ENCODE peak calls at places on chromosomes 3 and 15, in seven cellular contexts. G is testis, Y is cardiac muscle cell, S is left ventricle myocardium inferior, Z is endothelial cell, D is mammary epithelial cell, Q is kidney. A is an unnamed sample.

GRCh38 chr3:170500462-170500861 is 81.8 kb downstream of the CLDN11 start:
- DNase-seq in G (no peak), Y (no peak), S (no peak), Z (no peak), D (no peak), Q (no peak), A (no peak)

GRCh38 chr3:70982700-70983140 is 600.8 kb downstream of the FOXP1 start:
- DNase-seq in G (no peak), Y (no peak), S (no peak), Z (peak), D (peak), Q (peak), A (peak)

GRCh38 chr15:64717735-64718495 is 57.5 kb downstream of the RBPMS2 start:
- DNase-seq in G (no peak), Y (no peak), S (no peak), Z (peak), D (no peak), Q (peak), A (no peak)

GRCh38 chr15:39184701-39185390 is 396.0 kb upstream of the THBS1 start:
- DNase-seq in G (no peak), Y (no peak), S (no peak), Z (no peak), D (peak), Q (peak), A (no peak)

GRCh38 chr15:75454471-75455418 is 3.3 kb upstream of the SIN3A start:
- DNase-seq in G (peak), Y (peak), S (no peak), Z (peak), D (peak), Q (peak), A (peak)

GRCh38 chr3:171384101-171384891 is 75.9 kb downstream of the TNIK start:
- DNase-seq in G (no peak), Y (no peak), S (no peak), Z (no peak), D (no peak), Q (no peak), A (no peak)

GRCh38 chr3:189363856-189364255 is 192.1 kb downstream of the TPRG1 start:
- DNase-seq in G (no peak), Y (no peak), S (no peak), Z (no peak), D (peak), Q (no peak), A (no peak)

GRCh38 chr3:173617490-173617889 is 219.9 kb downstream of the NLGN1 start:
- DNase-seq in G (no peak), Y (peak), S (peak), Z (no peak), D (no peak), Q (peak), A (no peak)

GRCh38 chr15:30985081-30985531 is 6.3 kb downstream of the MTMR10 start:
- DNase-seq in G (peak), Y (no peak), S (no peak), Z (no peak), D (no peak), Q (no peak), A (no peak)

GRCh38 chr15:98753726-98754125 is 105.4 kb downstream of the IGF1R start:
- DNase-seq in G (no peak), Y (no peak), S (no peak), Z (no peak), D (no peak), Q (no peak), A (no peak)

GRCh38 chr3:83226751-83227150 is 1465.3 kb upstream of the GBE1 start:
- DNase-seq in G (no peak), Y (no peak), S (no peak), Z (no peak), D (no peak), Q (no peak), A (no peak)

GRCh38 chr3:155730843-155731242 is 14.0 kb downstream of the PLCH1 start:
- DNase-seq in G (no peak), Y (no peak), S (no peak), Z (no peak), D (no peak), Q (no peak), A (no peak)

GRCh38 chr3:123244128-123244527 is 42.4 kb downstream of the SEC22A start:
- DNase-seq in G (no peak), Y (peak), S (no peak), Z (no peak), D (peak), Q (no peak), A (no peak)

GRCh38 chr15:89395996-89396395 is 61.4 kb upstream of the POLG start:
- DNase-seq in G (no peak), Y (no peak), S (no peak), Z (no peak), D (peak), Q (no peak), A (no peak)

GRCh38 chr15:40693904-40694705 is 869 bp upstream of the RAD51 start:
- DNase-seq in G (peak), Y (no peak), S (no peak), Z (no peak), D (no peak), Q (no peak), A (no peak)

GRCh38 chr3:123327480-123327879 is 121.4 kb downstream of the ADCY5 start:
- DNase-seq in G (no peak), Y (no peak), S (peak), Z (no peak), D (no peak), Q (peak), A (no peak)

GRCh38 chr15:99409097-99409473 is 156.7 kb upstream of the MEF2A start:
- DNase-seq in G (peak), Y (peak), S (peak), Z (peak), D (peak), Q (peak), A (peak)

GRCh38 chr15:42921049-42921731 is 612 bp upstream of the TTBK2 start:
- DNase-seq in G (peak), Y (no peak), S (no peak), Z (peak), D (peak), Q (no peak), A (no peak)

GRCh38 chr15:88032787-88033186 is 223.8 kb downstream of the NTRK3 start:
- DNase-seq in G (no peak), Y (no peak), S (no peak), Z (no peak), D (peak), Q (no peak), A (no peak)

GRCh38 chr3:123423806-123424205 is 25.1 kb downstream of the ADCY5 start:
- DNase-seq in G (no peak), Y (no peak), S (no peak), Z (no peak), D (no peak), Q (no peak), A (no peak)

GRCh38 chr3:27888562-27888961 is 166.4 kb upstream of the EOMES start:
- DNase-seq in G (no peak), Y (no peak), S (no peak), Z (no peak), D (peak), Q (no peak), A (no peak)

GRCh38 chr3:48598323-48599076 is 3.4 kb upstream of the COL7A1 start:
- DNase-seq in G (peak), Y (peak), S (peak), Z (no peak), D (peak), Q (no peak), A (no peak)

GRCh38 chr3:194326192-194327029 is 24.7 kb downstream of the CPN2 start:
- DNase-seq in G (no peak), Y (no peak), S (no peak), Z (no peak), D (peak), Q (no peak), A (no peak)

GRCh38 chr15:41780266-41780665 is 6.0 kb downstream of the MAPKBP1 start:
- DNase-seq in G (no peak), Y (no peak), S (no peak), Z (no peak), D (no peak), Q (no peak), A (no peak)

GRCh38 chr3:141561426-141562034 is 74.7 kb downstream of the RASA2 start:
- DNase-seq in G (peak), Y (peak), S (no peak), Z (peak), D (peak), Q (no peak), A (no peak)

GRCh38 chr3:48695113-48695753 is 9.5 kb upstream of the NCKIPSD start:
- DNase-seq in G (peak), Y (no peak), S (peak), Z (no peak), D (peak), Q (no peak), A (peak)

DNA sequence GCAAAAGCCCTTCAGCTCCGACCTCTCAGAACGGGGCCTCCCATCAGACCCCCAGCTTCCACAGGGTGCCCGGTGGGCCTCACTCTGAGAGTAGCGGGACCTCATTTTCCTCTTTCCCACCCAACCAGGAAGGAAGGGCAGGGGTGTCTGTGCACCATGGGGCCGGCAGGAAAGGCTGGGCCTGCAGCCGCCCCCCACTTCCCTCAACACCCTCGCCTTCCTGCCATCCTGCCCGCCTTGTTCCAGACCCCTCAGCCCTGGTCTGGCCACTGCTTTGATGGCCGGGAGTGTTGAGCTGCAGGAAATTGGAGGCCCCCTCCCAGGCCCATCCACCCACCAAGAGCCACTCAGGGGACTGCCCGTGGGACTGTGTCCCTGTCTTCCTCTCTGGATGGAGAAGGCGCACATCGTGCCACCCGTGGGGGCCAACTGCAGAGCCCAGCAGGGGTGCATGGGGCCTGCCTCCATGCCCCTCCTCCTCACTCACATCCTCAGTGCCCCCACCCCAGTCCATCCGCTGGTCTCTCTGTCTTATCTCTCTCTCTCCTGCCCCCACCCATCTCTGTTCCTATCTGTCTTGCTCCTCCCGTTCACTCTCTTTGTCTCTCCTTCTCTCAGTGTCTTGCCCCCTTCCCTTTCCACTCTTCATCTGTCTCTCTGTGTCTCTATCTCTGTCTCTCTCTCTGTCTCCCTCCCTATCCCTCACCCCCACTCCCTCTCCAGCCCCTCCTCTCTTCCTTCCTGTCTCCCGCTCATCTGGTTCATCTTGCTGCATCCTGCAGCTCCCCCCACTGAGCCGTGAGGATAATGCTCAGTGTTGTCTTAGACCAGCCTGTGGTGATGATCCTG is 1.8 kb upstream of the PLXND1 start:
- DNase-seq in G (peak), Y (no peak), S (no peak), Z (peak), D (no peak), Q (no peak), A (no peak)
- TF ChIP-seq CTCF in G (no peak), Y (peak), S (peak), Z (no peak), D (no peak), Q (no peak), A (no peak)

GRCh38 chr3:39275963-39276593 is 3.8 kb downstream of the CX3CR1 start:
- DNase-seq in G (no peak), Y (no peak), S (no peak), Z (no peak), D (no peak), Q (no peak), A (no peak)

GRCh38 chr3:39271363-39271762 is 8.5 kb downstream of the CX3CR1 start:
- DNase-seq in G (no peak), Y (no peak), S (no peak), Z (no peak), D (no peak), Q (no peak), A (no peak)

GRCh38 chr3:39272191-39272590 is 7.6 kb downstream of the CX3CR1 start:
- DNase-seq in G (no peak), Y (no peak), S (no peak), Z (no peak), D (no peak), Q (no peak), A (no peak)

GRCh38 chr3:39275052-39275451 is 4.8 kb downstream of the CX3CR1 start:
- DNase-seq in G (no peak), Y (no peak), S (no peak), Z (no peak), D (no peak), Q (no peak), A (no peak)

GRCh38 chr3:39273119-39273518 is 6.7 kb downstream of the CX3CR1 start:
- DNase-seq in G (no peak), Y (no peak), S (no peak), Z (no peak), D (no peak), Q (no peak), A (no peak)
- TF ChIP-seq CTCF in G (no peak), Y (peak), S (no peak), Z (no peak), D (no peak), Q (no peak), A (no peak)

GRCh38 chr15:23565395-23566069 is at the start of gene MKRN3:
- DNase-seq in G (peak), Y (no peak), S (no peak), Z (peak), D (no peak), Q (no peak), A (no peak)

GRCh38 chr15:23566070-23567050 is 886 bp downstream of the MKRN3 start:
- DNase-seq in G (peak), Y (no peak), S (no peak), Z (no peak), D (no peak), Q (no peak), A (peak)

GRCh38 chr15:23564798-23565394 is 578 bp upstream of the MKRN3 start:
- DNase-seq in G (no peak), Y (no peak), S (no peak), Z (no peak), D (no peak), Q (no peak), A (no peak)

GRCh38 chr15:23561914-23562313 is 3.6 kb upstream of the MKRN3 start:
- DNase-seq in G (no peak), Y (no peak), S (no peak), Z (no peak), D (no peak), Q (no peak), A (no peak)
- TF ChIP-seq CTCF in G (no peak), Y (no peak), S (no peak), Z (no peak), D (no peak), Q (no peak), A (no peak)

GRCh38 chr3:169454823-169455222 is 208.7 kb downstream of the MECOM start:
- DNase-seq in G (no peak), Y (no peak), S (no peak), Z (no peak), D (peak), Q (no peak), A (no peak)

GRCh38 chr3:169453256-169454059 is 210.1 kb downstream of the MECOM start:
- DNase-seq in G (no peak), Y (no peak), S (no peak), Z (no peak), D (no peak), Q (no peak), A (no peak)

GRCh38 chr3:169454060-169454317 is 209.5 kb downstream of the MECOM start:
- DNase-seq in G (no peak), Y (no peak), S (no peak), Z (no peak), D (no peak), Q (no peak), A (no peak)

GRCh38 chr3:169456900-169457299 is 206.6 kb downstream of the MECOM start:
- DNase-seq in G (no peak), Y (no peak), S (no peak), Z (no peak), D (no peak), Q (no peak), A (no peak)

DNA sequence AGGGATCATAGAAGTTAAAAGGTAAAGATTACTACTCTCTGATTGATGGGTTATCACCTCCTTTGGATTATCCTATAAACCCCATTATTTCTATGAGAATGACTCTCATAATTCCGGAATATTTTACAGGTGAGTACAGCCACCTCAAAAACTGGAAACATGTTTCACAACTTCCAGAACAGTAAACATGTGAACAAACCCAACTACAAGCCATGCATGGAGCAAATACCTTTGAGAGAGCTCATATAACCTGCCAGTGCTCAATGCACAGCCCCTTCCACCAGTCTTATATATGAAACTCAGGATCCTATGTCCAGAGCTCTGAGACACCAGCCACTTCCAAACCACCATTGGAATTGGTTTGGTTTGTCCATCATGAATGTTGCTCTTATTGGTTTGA is 208.0 kb downstream of the MECOM start:
- DNase-seq in G (no peak), Y (no peak), S (no peak), Z (no peak), D (peak), Q (no peak), A (no peak)
- TF ChIP-seq CTCF in G (no peak), Y (no peak), S (no peak), Z (no peak), D (no peak), Q (no peak), A (no peak)

GRCh38 chr3:30966896-30967295 is 72.4 kb upstream of the GADL1 start:
- DNase-seq in G (no peak), Y (no peak), S (no peak), Z (no peak), D (no peak), Q (no peak), A (no peak)

GRCh38 chr3:30964612-30965011 is 70.2 kb upstream of the GADL1 start:
- DNase-seq in G (no peak), Y (no peak), S (no peak), Z (no peak), D (peak), Q (no peak), A (no peak)

GRCh38 chr3:30972449-30972848 is 78.0 kb upstream of the GADL1 start:
- DNase-seq in G (no peak), Y (no peak), S (no peak), Z (no peak), D (no peak), Q (no peak), A (no peak)

GRCh38 chr3:30970183-30970582 is 75.7 kb upstream of the GADL1 start:
- DNase-seq in G (no peak), Y (no peak), S (no peak), Z (no peak), D (peak), Q (no peak), A (no peak)
- TF ChIP-seq CTCF in G (no peak), Y (peak), S (no peak), Z (no peak), D (peak), Q (peak), A (no peak)

GRCh38 chr3:4509983-4510755 is 17.0 kb downstream of the ITPR1 start:
- DNase-seq in G (no peak), Y (no peak), S (no peak), Z (no peak), D (no peak), Q (no peak), A (no peak)

GRCh38 chr3:4509043-4509442 is 15.9 kb downstream of the ITPR1 start:
- DNase-seq in G (no peak), Y (no peak), S (no peak), Z (no peak), D (no peak), Q (no peak), A (no peak)

GRCh38 chr3:4507010-4507596 is 14.0 kb downstream of the ITPR1 start:
- DNase-seq in G (no peak), Y (no peak), S (no peak), Z (no peak), D (no peak), Q (no peak), A (no peak)

GRCh38 chr3:4506559-4507009 is 13.4 kb downstream of the ITPR1 start:
- DNase-seq in G (no peak), Y (no peak), S (no peak), Z (no peak), D (no peak), Q (no peak), A (no peak)

GRCh38 chr3:4508048-4508981 is 15.2 kb downstream of the ITPR1 start:
- DNase-seq in G (no peak), Y (no peak), S (no peak), Z (no peak), D (no peak), Q (no peak), A (no peak)
- TF ChIP-seq CTCF in G (no peak), Y (no peak), S (no peak), Z (no peak), D (no peak), Q (no peak), A (no peak)

DNA sequence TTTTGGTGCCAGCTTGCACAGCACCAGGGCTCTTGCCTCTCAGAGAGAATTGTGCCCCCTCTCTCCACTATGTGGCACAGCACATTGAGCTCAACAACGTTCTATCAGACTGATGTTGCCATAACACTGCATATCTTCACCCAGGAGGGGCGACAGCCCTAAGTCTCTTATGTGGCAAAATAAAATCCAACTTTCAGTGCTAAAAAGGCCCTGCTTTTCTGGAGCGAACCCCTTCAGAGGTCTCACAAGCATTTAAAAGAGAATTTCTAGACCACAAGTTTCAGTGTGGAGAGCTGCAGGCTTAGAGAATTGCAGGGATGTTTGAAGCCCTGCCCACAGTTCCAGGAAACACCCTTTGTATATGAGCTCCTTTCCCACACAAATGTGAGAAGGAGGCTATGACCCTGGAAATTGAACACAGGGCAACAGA is 85.5 kb downstream of the LIPC start:
- DNase-seq in G (no peak), Y (peak), S (no peak), Z (no peak), D (no peak), Q (no peak), A (no peak)
- TF ChIP-seq CTCF in G (no peak), Y (no peak), S (peak), Z (no peak), D (peak), Q (no peak), A (no peak)